ENCODE peak calls at places on chromosomes 13 and 19, in ten cellular contexts. One of them, this sample, is unnamed.

GRCh38 chr19:13262450-13262849 is 112.2 kb downstream of the IER2 start:
- DNase-seq in CD4-positive, alpha-beta memory T cell: no peak
- DNase-seq in NT2/D1: no peak
- DNase-seq in thoracic aorta: no peak
- DNase-seq in mucosa of descending colon: peak; percentile 19
- DNase-seq in hepatocyte: peak; percentile 72
- DNase-seq in suprapubic skin: peak; percentile 54
- DNase-seq in A549: peak; percentile 45
- DNase-seq in PC-9: no peak
- DNase-seq in K562: peak; percentile 73
- DNase-seq in this sample: no peak

GRCh38 chr13:98313023-98313937 is 136.2 kb upstream of the RNF113B start:
- DNase-seq in CD4-positive, alpha-beta memory T cell: no peak
- DNase-seq in NT2/D1: no peak
- DNase-seq in thoracic aorta: no peak
- DNase-seq in mucosa of descending colon: peak; percentile 49
- DNase-seq in hepatocyte: no peak
- DNase-seq in suprapubic skin: no peak
- DNase-seq in A549: no peak
- DNase-seq in PC-9: no peak
- DNase-seq in K562: no peak
- DNase-seq in this sample: no peak

GRCh38 chr13:99322297-99323103 is 15.3 kb upstream of the GPR183 start:
- DNase-seq in CD4-positive, alpha-beta memory T cell: peak; percentile 72
- DNase-seq in NT2/D1: no peak
- DNase-seq in thoracic aorta: no peak
- DNase-seq in mucosa of descending colon: no peak
- DNase-seq in hepatocyte: no peak
- DNase-seq in suprapubic skin: no peak
- DNase-seq in A549: no peak
- DNase-seq in PC-9: no peak
- DNase-seq in K562: peak; percentile 35
- DNase-seq in this sample: peak; percentile 69

GRCh38 chr13:25988655-25989054 is 63.2 kb downstream of the SHISA2 start:
- DNase-seq in CD4-positive, alpha-beta memory T cell: no peak
- DNase-seq in NT2/D1: no peak
- DNase-seq in thoracic aorta: no peak
- DNase-seq in mucosa of descending colon: no peak
- DNase-seq in hepatocyte: peak; percentile 54
- DNase-seq in suprapubic skin: no peak
- DNase-seq in A549: no peak
- DNase-seq in PC-9: no peak
- DNase-seq in K562: no peak
- DNase-seq in this sample: no peak

GRCh38 chr13:60351326-60351725 is 45.7 kb upstream of the TDRD3 start:
- DNase-seq in CD4-positive, alpha-beta memory T cell: no peak
- DNase-seq in NT2/D1: no peak
- DNase-seq in thoracic aorta: no peak
- DNase-seq in mucosa of descending colon: no peak
- DNase-seq in hepatocyte: peak; percentile 20
- DNase-seq in suprapubic skin: no peak
- DNase-seq in A549: no peak
- DNase-seq in PC-9: peak; percentile 38
- DNase-seq in K562: no peak
- DNase-seq in this sample: no peak

GRCh38 chr13:91904597-91904996 is 506.2 kb downstream of the GPC5 start:
- DNase-seq in CD4-positive, alpha-beta memory T cell: no peak
- DNase-seq in NT2/D1: no peak
- DNase-seq in thoracic aorta: no peak
- DNase-seq in mucosa of descending colon: no peak
- DNase-seq in hepatocyte: no peak
- DNase-seq in suprapubic skin: no peak
- DNase-seq in A549: no peak
- DNase-seq in PC-9: no peak
- DNase-seq in K562: no peak
- DNase-seq in this sample: no peak

GRCh38 chr19:48812094-48812929 is 1.5 kb upstream of the BCAT2 start:
- DNase-seq in CD4-positive, alpha-beta memory T cell: peak; percentile 50
- DNase-seq in NT2/D1: no peak
- DNase-seq in thoracic aorta: peak; percentile 59
- DNase-seq in mucosa of descending colon: peak; percentile 89
- DNase-seq in hepatocyte: peak; percentile 93
- DNase-seq in suprapubic skin: peak; percentile 95
- DNase-seq in A549: peak; percentile 53
- DNase-seq in PC-9: peak; percentile 87
- DNase-seq in K562: peak; percentile 95
- DNase-seq in this sample: peak; percentile 92

GRCh38 chr13:59205501-59205900 is 958.2 kb downstream of the DIAPH3 start:
- DNase-seq in CD4-positive, alpha-beta memory T cell: no peak
- DNase-seq in NT2/D1: no peak
- DNase-seq in thoracic aorta: no peak
- DNase-seq in mucosa of descending colon: no peak
- DNase-seq in hepatocyte: no peak
- DNase-seq in suprapubic skin: no peak
- DNase-seq in A549: no peak
- DNase-seq in PC-9: no peak
- DNase-seq in K562: no peak
- DNase-seq in this sample: no peak

GRCh38 chr19:35315883-35316282 is 13.1 kb upstream of the CD22 start:
- DNase-seq in CD4-positive, alpha-beta memory T cell: no peak
- DNase-seq in NT2/D1: no peak
- DNase-seq in thoracic aorta: no peak
- DNase-seq in mucosa of descending colon: no peak
- DNase-seq in hepatocyte: no peak
- DNase-seq in suprapubic skin: no peak
- DNase-seq in A549: no peak
- DNase-seq in PC-9: no peak
- DNase-seq in K562: peak; percentile 81
- DNase-seq in this sample: no peak

GRCh38 chr19:9883231-9883758 is 48.2 kb downstream of the PIN1 start:
- DNase-seq in CD4-positive, alpha-beta memory T cell: no peak
- DNase-seq in NT2/D1: peak; percentile 27
- DNase-seq in thoracic aorta: no peak
- DNase-seq in mucosa of descending colon: no peak
- DNase-seq in hepatocyte: no peak
- DNase-seq in suprapubic skin: no peak
- DNase-seq in A549: no peak
- DNase-seq in PC-9: peak; percentile 50
- DNase-seq in K562: no peak
- DNase-seq in this sample: no peak

GRCh38 chr13:89380101-89380500 is 1708.9 kb downstream of the SLITRK5 start:
- DNase-seq in CD4-positive, alpha-beta memory T cell: no peak
- DNase-seq in NT2/D1: no peak
- DNase-seq in thoracic aorta: no peak
- DNase-seq in mucosa of descending colon: peak; percentile 49
- DNase-seq in hepatocyte: peak; percentile 20
- DNase-seq in suprapubic skin: no peak
- DNase-seq in A549: peak; percentile 64
- DNase-seq in PC-9: peak; percentile 44
- DNase-seq in K562: no peak
- DNase-seq in this sample: no peak

GRCh38 chr13:103009061-103009840 is 57.0 kb downstream of the SLC10A2 start:
- DNase-seq in CD4-positive, alpha-beta memory T cell: no peak
- DNase-seq in NT2/D1: no peak
- DNase-seq in thoracic aorta: no peak
- DNase-seq in mucosa of descending colon: no peak
- DNase-seq in hepatocyte: no peak
- DNase-seq in suprapubic skin: no peak
- DNase-seq in A549: no peak
- DNase-seq in PC-9: no peak
- DNase-seq in K562: no peak
- DNase-seq in this sample: no peak

GRCh38 chr19:16316506-16316882 is 8.1 kb upstream of the KLF2 start:
- DNase-seq in CD4-positive, alpha-beta memory T cell: no peak
- DNase-seq in NT2/D1: no peak
- DNase-seq in thoracic aorta: no peak
- DNase-seq in mucosa of descending colon: no peak
- DNase-seq in hepatocyte: no peak
- DNase-seq in suprapubic skin: no peak
- DNase-seq in A549: no peak
- DNase-seq in PC-9: no peak
- DNase-seq in K562: no peak
- DNase-seq in this sample: no peak

GRCh38 chr13:110132178-110132975 is 174.6 kb downstream of the COL4A1 start:
- DNase-seq in CD4-positive, alpha-beta memory T cell: no peak
- DNase-seq in NT2/D1: no peak
- DNase-seq in thoracic aorta: no peak
- DNase-seq in mucosa of descending colon: no peak
- DNase-seq in hepatocyte: no peak
- DNase-seq in suprapubic skin: no peak
- DNase-seq in A549: no peak
- DNase-seq in PC-9: no peak
- DNase-seq in K562: no peak
- DNase-seq in this sample: no peak
- H3K4me1 ChIP-seq in CD4-positive, alpha-beta memory T cell: peaks cover 8% of the 10 kb centered on the region
- H3K4me1 ChIP-seq in NT2/D1: peaks cover 10% of the 10 kb centered on the region
- H3K4me1 ChIP-seq in thoracic aorta: peaks cover 15% of the 10 kb centered on the region
- H3K4me1 ChIP-seq in mucosa of descending colon: no peaks in the 10 kb centered on the region
- H3K4me1 ChIP-seq in hepatocyte: peaks cover 4% of the 10 kb centered on the region
- H3K4me1 ChIP-seq in suprapubic skin: peaks cover 3% of the 10 kb centered on the region
- H3K4me1 ChIP-seq in A549: peaks cover 15% of the 10 kb centered on the region
- H3K4me1 ChIP-seq in PC-9: peaks cover 45% of the 10 kb centered on the region
- H3K4me1 ChIP-seq in K562: no peaks in the 10 kb centered on the region
- H3K4me1 ChIP-seq in this sample: no peaks in the 10 kb centered on the region

GRCh38 chr13:110242615-110243014 is 64.3 kb downstream of the COL4A1 start:
- DNase-seq in CD4-positive, alpha-beta memory T cell: no peak
- DNase-seq in NT2/D1: no peak
- DNase-seq in thoracic aorta: no peak
- DNase-seq in mucosa of descending colon: no peak
- DNase-seq in hepatocyte: no peak
- DNase-seq in suprapubic skin: no peak
- DNase-seq in A549: no peak
- DNase-seq in PC-9: no peak
- DNase-seq in K562: no peak
- DNase-seq in this sample: no peak

GRCh38 chr13:110240943-110241342 is 66.0 kb downstream of the COL4A1 start:
- DNase-seq in CD4-positive, alpha-beta memory T cell: no peak
- DNase-seq in NT2/D1: no peak
- DNase-seq in thoracic aorta: no peak
- DNase-seq in mucosa of descending colon: no peak
- DNase-seq in hepatocyte: no peak
- DNase-seq in suprapubic skin: no peak
- DNase-seq in A549: no peak
- DNase-seq in PC-9: no peak
- DNase-seq in K562: no peak
- DNase-seq in this sample: no peak

GRCh38 chr13:110239280-110240120 is 67.5 kb downstream of the COL4A1 start:
- DNase-seq in CD4-positive, alpha-beta memory T cell: no peak
- DNase-seq in NT2/D1: no peak
- DNase-seq in thoracic aorta: no peak
- DNase-seq in mucosa of descending colon: no peak
- DNase-seq in hepatocyte: no peak
- DNase-seq in suprapubic skin: no peak
- DNase-seq in A549: no peak
- DNase-seq in PC-9: no peak
- DNase-seq in K562: no peak
- DNase-seq in this sample: no peak

GRCh38 chr13:110238795-110239194 is 68.2 kb downstream of the COL4A1 start:
- DNase-seq in CD4-positive, alpha-beta memory T cell: no peak
- DNase-seq in NT2/D1: no peak
- DNase-seq in thoracic aorta: no peak
- DNase-seq in mucosa of descending colon: no peak
- DNase-seq in hepatocyte: no peak
- DNase-seq in suprapubic skin: no peak
- DNase-seq in A549: no peak
- DNase-seq in PC-9: no peak
- DNase-seq in K562: no peak
- DNase-seq in this sample: no peak

GRCh38 chr13:110240352-110240751 is 66.6 kb downstream of the COL4A1 start:
- DNase-seq in CD4-positive, alpha-beta memory T cell: no peak
- DNase-seq in NT2/D1: no peak
- DNase-seq in thoracic aorta: no peak
- DNase-seq in mucosa of descending colon: no peak
- DNase-seq in hepatocyte: no peak
- DNase-seq in suprapubic skin: no peak
- DNase-seq in A549: no peak
- DNase-seq in PC-9: no peak
- DNase-seq in K562: no peak
- DNase-seq in this sample: no peak
- H3K4me1 ChIP-seq in CD4-positive, alpha-beta memory T cell: no peaks in the 10 kb centered on the region
- H3K4me1 ChIP-seq in NT2/D1: no peaks in the 10 kb centered on the region
- H3K4me1 ChIP-seq in thoracic aorta: peaks cover 93% of the 10 kb centered on the region
- H3K4me1 ChIP-seq in mucosa of descending colon: no peaks in the 10 kb centered on the region
- H3K4me1 ChIP-seq in hepatocyte: peaks cover 12% of the 10 kb centered on the region
- H3K4me1 ChIP-seq in suprapubic skin: peaks cover 34% of the 10 kb centered on the region
- H3K4me1 ChIP-seq in A549: no peaks in the 10 kb centered on the region
- H3K4me1 ChIP-seq in PC-9: no peaks in the 10 kb centered on the region
- H3K4me1 ChIP-seq in K562: no peaks in the 10 kb centered on the region
- H3K4me1 ChIP-seq in this sample: no peaks in the 10 kb centered on the region

GRCh38 chr13:40562975-40563349 is 103.5 kb downstream of the FOXO1 start:
- DNase-seq in CD4-positive, alpha-beta memory T cell: no peak
- DNase-seq in NT2/D1: no peak
- DNase-seq in thoracic aorta: no peak
- DNase-seq in mucosa of descending colon: no peak
- DNase-seq in hepatocyte: no peak
- DNase-seq in suprapubic skin: no peak
- DNase-seq in A549: no peak
- DNase-seq in PC-9: no peak
- DNase-seq in K562: no peak
- DNase-seq in this sample: no peak

GRCh38 chr13:40559915-40560314 is 106.5 kb downstream of the FOXO1 start:
- DNase-seq in CD4-positive, alpha-beta memory T cell: no peak
- DNase-seq in NT2/D1: no peak
- DNase-seq in thoracic aorta: no peak
- DNase-seq in mucosa of descending colon: no peak
- DNase-seq in hepatocyte: no peak
- DNase-seq in suprapubic skin: no peak
- DNase-seq in A549: no peak
- DNase-seq in PC-9: no peak
- DNase-seq in K562: no peak
- DNase-seq in this sample: no peak

GRCh38 chr13:40563350-40564125 is 102.9 kb downstream of the FOXO1 start:
- DNase-seq in CD4-positive, alpha-beta memory T cell: no peak
- DNase-seq in NT2/D1: no peak
- DNase-seq in thoracic aorta: no peak
- DNase-seq in mucosa of descending colon: no peak
- DNase-seq in hepatocyte: peak; percentile 39
- DNase-seq in suprapubic skin: no peak
- DNase-seq in A549: no peak
- DNase-seq in PC-9: no peak
- DNase-seq in K562: no peak
- DNase-seq in this sample: no peak

GRCh38 chr13:40553356-40553755 is 113.1 kb downstream of the FOXO1 start:
- DNase-seq in CD4-positive, alpha-beta memory T cell: no peak
- DNase-seq in NT2/D1: no peak
- DNase-seq in thoracic aorta: no peak
- DNase-seq in mucosa of descending colon: no peak
- DNase-seq in hepatocyte: no peak
- DNase-seq in suprapubic skin: no peak
- DNase-seq in A549: no peak
- DNase-seq in PC-9: no peak
- DNase-seq in K562: no peak
- DNase-seq in this sample: no peak

GRCh38 chr13:40558656-40559055 is 107.8 kb downstream of the FOXO1 start:
- DNase-seq in CD4-positive, alpha-beta memory T cell: no peak
- DNase-seq in NT2/D1: no peak
- DNase-seq in thoracic aorta: no peak
- DNase-seq in mucosa of descending colon: no peak
- DNase-seq in hepatocyte: no peak
- DNase-seq in suprapubic skin: no peak
- DNase-seq in A549: no peak
- DNase-seq in PC-9: no peak
- DNase-seq in K562: no peak
- DNase-seq in this sample: no peak
- H3K4me1 ChIP-seq in CD4-positive, alpha-beta memory T cell: peaks cover 43% of the 10 kb centered on the region
- H3K4me1 ChIP-seq in NT2/D1: no peaks in the 10 kb centered on the region
- H3K4me1 ChIP-seq in thoracic aorta: peaks cover 66% of the 10 kb centered on the region
- H3K4me1 ChIP-seq in mucosa of descending colon: no peaks in the 10 kb centered on the region
- H3K4me1 ChIP-seq in hepatocyte: peaks cover 5% of the 10 kb centered on the region
- H3K4me1 ChIP-seq in suprapubic skin: peaks cover 27% of the 10 kb centered on the region
- H3K4me1 ChIP-seq in A549: no peaks in the 10 kb centered on the region
- H3K4me1 ChIP-seq in PC-9: no peaks in the 10 kb centered on the region
- H3K4me1 ChIP-seq in K562: no peaks in the 10 kb centered on the region
- H3K4me1 ChIP-seq in this sample: peaks cover 47% of the 10 kb centered on the region

GRCh38 chr13:31054632-31055031 is 107.1 kb downstream of the HSPH1 start:
- DNase-seq in CD4-positive, alpha-beta memory T cell: no peak
- DNase-seq in NT2/D1: no peak
- DNase-seq in thoracic aorta: no peak
- DNase-seq in mucosa of descending colon: no peak
- DNase-seq in hepatocyte: no peak
- DNase-seq in suprapubic skin: peak; percentile 38
- DNase-seq in A549: no peak
- DNase-seq in PC-9: no peak
- DNase-seq in K562: no peak
- DNase-seq in this sample: no peak
- H3K4me1 ChIP-seq in CD4-positive, alpha-beta memory T cell: no peaks in the 10 kb centered on the region
- H3K4me1 ChIP-seq in NT2/D1: no peaks in the 10 kb centered on the region
- H3K4me1 ChIP-seq in thoracic aorta: no peaks in the 10 kb centered on the region
- H3K4me1 ChIP-seq in mucosa of descending colon: no peaks in the 10 kb centered on the region
- H3K4me1 ChIP-seq in hepatocyte: no peaks in the 10 kb centered on the region
- H3K4me1 ChIP-seq in suprapubic skin: no peaks in the 10 kb centered on the region
- H3K4me1 ChIP-seq in A549: no peaks in the 10 kb centered on the region
- H3K4me1 ChIP-seq in PC-9: peaks cover 13% of the 10 kb centered on the region
- H3K4me1 ChIP-seq in K562: no peaks in the 10 kb centered on the region
- H3K4me1 ChIP-seq in this sample: no peaks in the 10 kb centered on the region